ENCODE peak calls at places on chromosomes 7 and 10, in four cellular contexts. D is prostate gland, T is mesendoderm, G is pancreas. A is an unnamed sample.
A peak's percentile ranks its signal among the peaks of the same experiment; 100 is the strongest.

GRCh38 chr10:12788277-12788676 is 213.2 kb downstream of the CCDC3 start:
- DNase-seq in D (no peak), T (peak; percentile 47), G (no peak), A (no peak)

GRCh38 chr10:88974446-88975376 is 15.9 kb upstream of the FAS start:
- DNase-seq in D (no peak), T (no peak), G (no peak), A (no peak)

GRCh38 chr7:2017483-2017891 is 215.3 kb downstream of the MAD1L1 start:
- DNase-seq in D (no peak), T (no peak), G (peak; percentile 30), A (peak; percentile 26)

GRCh38 chr7:148809856-148810255 is 74.2 kb downstream of the EZH2 start:
- DNase-seq in D (no peak), T (peak; percentile 46), G (no peak), A (no peak)

GRCh38 chr10:54137396-54137795 is 663.6 kb downstream of the PCDH15 start:
- DNase-seq in D (no peak), T (no peak), G (no peak), A (no peak)

GRCh38 chr10:30387646-30388243 is 38.7 kb upstream of the MTPAP start:
- DNase-seq in D (no peak), T (no peak), G (no peak), A (no peak)

GRCh38 chr7:105682331-105683070 is 101.2 kb upstream of the EFCAB10 start:
- DNase-seq in D (no peak), T (no peak), G (no peak), A (no peak)

GRCh38 chr10:123480845-123481244 is 185.3 kb upstream of the GPR26 start:
- DNase-seq in D (no peak), T (no peak), G (no peak), A (no peak)

GRCh38 chr10:117537904-117538524 is 4.5 kb upstream of the EMX2 start:
- DNase-seq in D (no peak), T (no peak), G (no peak), A (no peak)

GRCh38 chr7:100348805-100349204 is 9.1 kb upstream of the PILRB start:
- DNase-seq in D (no peak), T (no peak), G (no peak), A (no peak)

GRCh38 chr7:3592438-3593134 is 291.5 kb downstream of the SDK1 start:
- DNase-seq in D (no peak), T (no peak), G (no peak), A (no peak)

GRCh38 chr7:137354361-137354760 is 10.8 kb upstream of the PTN start:
- DNase-seq in D (no peak), T (no peak), G (no peak), A (no peak)

GRCh38 chr7:100515072-100515532 is 23.9 kb upstream of the AGFG2 start:
- DNase-seq in D (no peak), T (no peak), G (no peak), A (no peak)

GRCh38 chr7:149884016-149884415 is 10.2 kb downstream of the ATP6V0E2 start:
- DNase-seq in D (peak; percentile 10), T (no peak), G (peak; percentile 57), A (peak; percentile 31)

GRCh38 chr7:136325021-136325420 is 347.9 kb upstream of the MTPN start:
- DNase-seq in D (no peak), T (no peak), G (no peak), A (no peak)

GRCh38 chr10:42929236-42929635 is 146.6 kb downstream of the BMS1 start:
- DNase-seq in D (no peak), T (no peak), G (no peak), A (no peak)

GRCh38 chr7:3559178-3559765 is 258.2 kb downstream of the SDK1 start:
- DNase-seq in D (peak; percentile 22), T (no peak), G (no peak), A (no peak)

GRCh38 chr10:125171402-125172316 is 11.3 kb upstream of the CTBP2 start:
- DNase-seq in D (no peak), T (no peak), G (no peak), A (no peak)

GRCh38 chr7:20647908-20648776 is 32.7 kb downstream of the ABCB5 start:
- DNase-seq in D (no peak), T (peak; percentile 84), G (no peak), A (no peak)

GRCh38 chr7:47627580-47628283 is 45.8 kb upstream of the TNS3 start:
- DNase-seq in D (no peak), T (no peak), G (no peak), A (no peak)

GRCh38 chr10:58967551-58968418 is 208.7 kb upstream of the PHYHIPL start:
- DNase-seq in D (peak; percentile 24), T (peak; percentile 93), G (peak; percentile 83), A (peak; percentile 75)

GRCh38 chr10:6337382-6337781 is 134.7 kb downstream of the PFKFB3 start:
- DNase-seq in D (no peak), T (no peak), G (no peak), A (no peak)

GRCh38 chr7:143243011-143243410 is 20.2 kb upstream of the GSTK1 start:
- DNase-seq in D (no peak), T (no peak), G (no peak), A (no peak)

GRCh38 chr7:100211342-100211780 is 8.4 kb upstream of the PVRIG start:
- DNase-seq in D (no peak), T (no peak), G (no peak), A (no peak)

GRCh38 chr7:43674559-43675436 is 54.5 kb downstream of the COA1 start:
- DNase-seq in D (no peak), T (no peak), G (no peak), A (no peak)

GRCh38 chr10:3948843-3949242 is 163.8 kb upstream of the KLF6 start:
- DNase-seq in D (no peak), T (no peak), G (no peak), A (no peak)

GRCh38 chr10:43421201-43421507 is 12.2 kb upstream of the HNRNPF start:
- DNase-seq in D (no peak), T (no peak), G (no peak), A (no peak)

GRCh38 chr10:49353895-49354566 is 41.9 kb downstream of the DRGX start:
- DNase-seq in D (no peak), T (no peak), G (no peak), A (no peak)

GRCh38 chr10:131032329-131033165 is 279.0 kb downstream of the TCERG1L start:
- DNase-seq in D (no peak), T (no peak), G (no peak), A (no peak)

GRCh38 chr7:28052933-28053332 is 127.7 kb downstream of the JAZF1 start:
- DNase-seq in D (no peak), T (no peak), G (no peak), A (no peak)

GRCh38 chr7:46352335-46352954 is 431.4 kb upstream of the IGFBP3 start:
- DNase-seq in D (peak; percentile 21), T (peak; percentile 81), G (no peak), A (no peak)

GRCh38 chr7:116292381-116292780 is 82.0 kb downstream of the TES start:
- DNase-seq in D (no peak), T (no peak), G (no peak), A (no peak)

GRCh38 chr7:116298576-116298975 is 88.2 kb downstream of the TES start:
- DNase-seq in D (no peak), T (no peak), G (no peak), A (no peak)

GRCh38 chr7:116293633-116294032 is 83.3 kb downstream of the TES start:
- DNase-seq in D (no peak), T (no peak), G (no peak), A (no peak)

GRCh38 chr7:116293139-116293538 is 82.8 kb downstream of the TES start:
- DNase-seq in D (no peak), T (no peak), G (no peak), A (no peak)

GRCh38 chr7:116298055-116298454 is 87.7 kb downstream of the TES start:
- DNase-seq in D (no peak), T (no peak), G (no peak), A (no peak)
- H3K27ac ChIP-seq in D (no peak overlapping the region), T (no peak overlapping the region), G (no peak overlapping the region), A (no peak overlapping the region)

GRCh38 chr7:98807306-98807880 is 62.4 kb downstream of the TMEM130 start:
- DNase-seq in D (no peak), T (no peak), G (no peak), A (no peak)

GRCh38 chr7:98808751-98809460 is 60.9 kb downstream of the TMEM130 start:
- DNase-seq in D (no peak), T (no peak), G (no peak), A (peak; percentile 16)

GRCh38 chr7:98805956-98806838 is 63.6 kb downstream of the TMEM130 start:
- DNase-seq in D (no peak), T (no peak), G (no peak), A (peak; percentile 1)

GRCh38 chr7:98811299-98811698 is 58.5 kb downstream of the TMEM130 start:
- DNase-seq in D (no peak), T (no peak), G (no peak), A (peak; percentile 37)

DNA sequence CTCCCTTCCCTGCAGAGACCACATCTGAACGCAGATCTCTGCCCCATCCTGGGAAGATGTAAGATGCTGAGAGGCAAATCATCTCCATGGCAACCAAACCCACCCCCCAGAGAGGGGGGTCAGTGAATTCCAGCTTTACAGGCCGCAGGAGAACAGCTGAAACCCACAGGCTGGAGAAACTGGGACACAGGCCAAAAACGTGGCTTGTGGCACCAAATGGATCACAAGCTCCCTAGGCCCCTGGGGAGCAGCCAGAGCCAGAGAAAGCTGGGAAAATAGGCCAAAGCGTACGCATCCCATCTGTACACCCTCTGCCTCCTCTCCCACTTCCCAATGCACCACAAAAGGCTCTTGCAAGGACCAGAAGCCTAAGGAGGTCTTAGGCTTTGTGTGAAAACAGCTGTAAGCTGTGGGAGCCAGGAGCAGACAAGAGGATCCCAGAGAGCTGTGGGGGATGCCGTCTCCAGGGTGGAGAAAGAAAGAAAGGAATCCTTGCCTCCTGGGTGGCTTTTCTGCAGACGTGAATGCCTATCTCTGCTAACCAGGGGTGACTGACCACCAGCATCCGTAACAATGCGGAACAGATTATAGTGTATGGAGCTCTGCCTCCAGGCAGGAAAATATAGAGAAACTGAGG is 59.5 kb downstream of the TMEM130 start:
- DNase-seq in D (no peak), T (no peak), G (no peak), A (no peak)
- H3K27ac ChIP-seq in D (no peak overlapping the region), T (no peak overlapping the region), G (no peak overlapping the region), A (no peak overlapping the region)

DNA sequence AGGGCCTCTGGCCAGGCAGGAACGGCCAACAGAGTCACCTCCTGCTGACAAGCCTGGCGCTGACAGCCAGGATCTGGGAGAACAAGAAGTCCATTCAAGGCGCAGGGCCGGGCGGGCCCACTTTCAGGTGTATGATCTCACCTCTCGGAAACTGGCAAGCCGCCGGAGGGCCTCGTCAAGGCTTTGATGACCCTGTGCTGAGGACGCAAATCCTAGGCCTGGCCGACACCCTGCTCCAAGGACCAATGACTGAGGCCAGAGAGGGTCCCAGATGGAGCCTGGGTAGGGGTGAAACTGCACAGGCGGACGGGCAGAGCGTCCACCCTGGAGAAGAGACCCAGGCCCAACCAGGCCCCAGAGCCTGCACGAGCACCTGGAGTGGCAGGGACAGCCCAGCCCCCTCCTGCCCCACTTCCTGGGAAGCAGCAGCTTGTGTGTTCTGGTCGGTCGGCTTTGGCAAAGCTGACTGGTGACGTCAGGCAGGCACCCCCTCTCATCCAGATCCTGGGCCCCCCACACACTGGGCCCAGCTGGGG is 30.6 kb downstream of the MYL10 start:
- DNase-seq in D (peak; percentile 80), T (no peak), G (peak; percentile 93), A (peak; percentile 85)
- H3K27ac ChIP-seq in D (no peak overlapping the region), T (no peak overlapping the region), G (peak overlapping the region; percentile 72), A (no peak overlapping the region)

DNA sequence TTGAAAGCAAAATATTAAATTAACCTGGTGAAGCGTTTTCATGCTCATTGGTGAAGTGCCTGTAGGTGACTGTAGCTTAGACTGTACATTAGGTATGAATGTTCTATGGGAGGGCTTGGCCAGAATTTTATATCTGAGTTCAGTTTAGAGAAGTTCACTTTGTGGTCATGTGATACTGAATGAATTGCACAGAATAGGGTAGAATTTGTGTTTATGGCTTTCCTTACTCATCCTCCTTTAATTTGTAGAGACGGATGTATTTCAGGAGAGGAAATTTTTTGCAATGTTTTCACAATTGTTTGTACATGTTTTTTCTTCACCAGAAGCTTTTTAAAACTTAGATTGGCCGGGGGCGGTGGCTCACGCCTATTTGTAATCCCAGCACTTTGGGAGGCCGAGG is 32.3 kb downstream of the REEP3 start:
- DNase-seq in D (no peak), T (no peak), G (no peak), A (no peak)
- H3K27ac ChIP-seq in D (no peak overlapping the region), T (no peak overlapping the region), G (peak overlapping the region; percentile 0), A (no peak overlapping the region)